ENCODE peak calls at places on chromosomes 2 and 18, in four cellular contexts. C, R, Z and Y are unnamed samples.

GRCh38 chr2:140892911-140893637 is 1237.7 kb downstream of the LRP1B start:
- DNase-seq in C (no peak), R (no peak), Z (no peak), Y (no peak)

GRCh38 chr2:101515512-101515911 is 40.6 kb upstream of the RFX8 start:
- DNase-seq in C (no peak), Z (no peak), R (no peak), Y (no peak)

GRCh38 chr18:26301681-26302080 is 75.4 kb downstream of the TAF4B start:
- DNase-seq in Z (no peak), R (no peak), C (no peak), Y (no peak)

GRCh38 chr2:157989227-157989626 is 112.4 kb upstream of the UPP2 start:
- DNase-seq in R (no peak), Z (no peak), C (no peak), Y (no peak)

GRCh38 chr2:54139210-54139609 is 23.8 kb downstream of the ACYP2 start:
- DNase-seq in R (no peak), C (no peak), Z (no peak), Y (no peak)

GRCh38 chr18:13525381-13526029 is 200.9 kb downstream of the FAM210A start:
- DNase-seq in R (no peak), Z (no peak), C (no peak), Y (no peak)

GRCh38 chr2:164622338-164623106 is 1.2 kb upstream of the GRB14 start:
- DNase-seq in C (no peak), Z (no peak), R (no peak), Y (no peak)

GRCh38 chr18:67239826-67240225 is 276.7 kb downstream of the DSEL start:
- DNase-seq in R (no peak), C (no peak), Z (no peak), Y (no peak)

GRCh38 chr2:230307485-230307884 is 19.5 kb upstream of the SP140L start:
- DNase-seq in R (no peak), Z (no peak), C (no peak), Y (no peak)

GRCh38 chr2:40227200-40227599 is 224.7 kb downstream of the SLC8A1 start:
- DNase-seq in Z (no peak), C (no peak), R (no peak), Y (no peak)

GRCh38 chr2:17608251-17608650 is 67.8 kb downstream of the VSNL1 start:
- DNase-seq in C (no peak), R (no peak), Z (no peak), Y (no peak)

GRCh38 chr2:74440005-74440377 is 1.7 kb downstream of the RTKN start:
- DNase-seq in Z (peak; percentile 86), R (no peak), C (no peak), Y (no peak)